ENCODE peak calls at places on chromosomes 2 and 18, in seven cellular contexts. Z is tibial nerve, R is spleen, D is H1, S is HepG2, L is GM12892, U is endothelial cell of umbilical vein. Y is an unnamed sample.

GRCh38 chr2:119531292-119531691 is 7.0 kb upstream of the SCTR start:
- DNase-seq in Z (no peak), R (no peak), D (no peak), S (peak), L (no peak), U (no peak), Y (no peak)

GRCh38 chr2:128236491-128237035 is 82.1 kb downstream of the HS6ST1 start:
- DNase-seq in Z (no peak), R (peak), D (no peak), S (no peak), L (no peak), U (no peak), Y (peak)

GRCh38 chr2:73008261-73009159 is 63.0 kb downstream of the SFXN5 start:
- DNase-seq in Z (no peak), R (no peak), D (peak), S (no peak), L (no peak), U (no peak), Y (no peak)

GRCh38 chr2:50398101-50398500 is 633.8 kb downstream of the NRXN1 start:
- DNase-seq in Z (no peak), R (no peak), D (no peak), S (no peak), L (no peak), U (no peak), Y (no peak)

GRCh38 chr2:101697124-101697793 is at the start of gene MAP4K4:
- DNase-seq in Z (peak), R (peak), D (peak), S (peak), L (peak), U (peak), Y (peak)

GRCh38 chr18:13993730-13994129 is 78.4 kb upstream of the MC2R start:
- DNase-seq in Z (no peak), R (no peak), D (no peak), S (no peak), L (no peak), U (no peak), Y (no peak)

GRCh38 chr2:178101321-178102079 is 10.7 kb upstream of the RBM45 start:
- DNase-seq in Z (no peak), R (no peak), D (no peak), S (no peak), L (no peak), U (no peak), Y (no peak)

GRCh38 chr2:206086683-206087350 is 843 bp upstream of the INO80D start:
- DNase-seq in Z (no peak), R (no peak), D (no peak), S (peak), L (no peak), U (peak), Y (no peak)

GRCh38 chr2:240149943-240150784 is 9.7 kb upstream of the OTOS start:
- DNase-seq in Z (no peak), R (no peak), D (peak), S (peak), L (peak), U (peak), Y (peak)

GRCh38 chr2:105118960-105119359 is 81.1 kb downstream of the MRPS9 start:
- DNase-seq in Z (no peak), R (peak), D (peak), S (no peak), L (no peak), U (peak), Y (no peak)

GRCh38 chr2:217756375-217757107 is 246.3 kb downstream of the TNS1 start:
- DNase-seq in Z (peak), R (peak), D (peak), S (peak), L (peak), U (peak), Y (peak)

GRCh38 chr2:109185801-109186570 is 57.0 kb downstream of the SH3RF3 start:
- DNase-seq in Z (no peak), R (no peak), D (no peak), S (no peak), L (no peak), U (peak), Y (no peak)

GRCh38 chr18:31680836-31681568 is 3.4 kb downstream of the B4GALT6 start:
- DNase-seq in Z (no peak), R (no peak), D (no peak), S (no peak), L (no peak), U (peak), Y (no peak)

GRCh38 chr2:32716598-32716997 is 88.7 kb downstream of the TTC27 start:
- DNase-seq in Z (no peak), R (no peak), D (no peak), S (peak), L (no peak), U (no peak), Y (no peak)

GRCh38 chr2:158443613-158444012 is 12.9 kb downstream of the CCDC148 start:
- DNase-seq in Z (no peak), R (no peak), D (no peak), S (no peak), L (no peak), U (no peak), Y (no peak)

GRCh38 chr2:29606105-29606871 is 315.1 kb downstream of the ALK start:
- DNase-seq in Z (no peak), R (no peak), D (no peak), S (no peak), L (no peak), U (no peak), Y (peak)

GRCh38 chr2:168961450-168962229 is 60.5 kb downstream of the G6PC2 start:
- DNase-seq in Z (no peak), R (no peak), D (no peak), S (peak), L (peak), U (peak), Y (peak)

GRCh38 chr2:31563273-31563839 is 17.4 kb downstream of the SRD5A2 start:
- DNase-seq in Z (no peak), R (no peak), D (no peak), S (no peak), L (no peak), U (no peak), Y (no peak)

GRCh38 chr18:45109271-45109670 is 428.6 kb downstream of the SETBP1 start:
- DNase-seq in Z (no peak), R (no peak), D (no peak), S (no peak), L (no peak), U (no peak), Y (no peak)

GRCh38 chr2:203002054-203002821 is 12.4 kb upstream of the NBEAL1 start:
- DNase-seq in Z (no peak), R (no peak), D (no peak), S (no peak), L (no peak), U (no peak), Y (no peak)

GRCh38 chr18:60538891-60539290 is 166.3 kb upstream of the MC4R start:
- DNase-seq in Z (no peak), R (no peak), D (no peak), S (no peak), L (no peak), U (no peak), Y (no peak)

GRCh38 chr2:33380661-33381183 is 95.7 kb upstream of the RASGRP3 start:
- DNase-seq in Z (no peak), R (no peak), D (no peak), S (no peak), L (no peak), U (peak), Y (no peak)

GRCh38 chr2:55843096-55843991 is 80.2 kb downstream of the EFEMP1 start:
- DNase-seq in Z (no peak), R (no peak), D (no peak), S (peak), L (no peak), U (peak), Y (no peak)

GRCh38 chr2:113219889-113220641 is 46.3 kb downstream of the PSD4 start:
- DNase-seq in Z (peak), R (no peak), D (no peak), S (peak), L (no peak), U (no peak), Y (peak)
- TF ChIP-seq POLR2A in Z (peak), R (no peak), D (no peak), S (peak), L (no peak), U (no peak), Y (peak)

GRCh38 chr2:190970872-190971506 is 43.0 kb downstream of the STAT1 start:
- DNase-seq in Z (no peak), R (no peak), D (no peak), S (no peak), L (no peak), U (peak), Y (no peak)
- TF ChIP-seq POLR2A in Z (no peak), R (no peak), D (no peak), S (no peak), L (peak), U (peak), Y (no peak)

GRCh38 chr2:176105078-176105726 is 1.9 kb upstream of the HOXD11 start:
- DNase-seq in Z (no peak), R (no peak), D (peak), S (no peak), L (no peak), U (no peak), Y (peak)
- TF ChIP-seq POLR2A in Z (no peak), R (no peak), D (no peak), S (no peak), L (no peak), U (no peak), Y (peak)

GRCh38 chr2:179263460-179264237 is 983 bp downstream of the SESTD1 start:
- DNase-seq in Z (no peak), R (peak), D (peak), S (peak), L (peak), U (peak), Y (peak)

GRCh38 chr2:179265082-179265575 is 497 bp upstream of the SESTD1 start:
- DNase-seq in Z (no peak), R (no peak), D (no peak), S (no peak), L (no peak), U (peak), Y (no peak)

GRCh38 chr2:179266271-179266670 is 1.6 kb upstream of the SESTD1 start:
- DNase-seq in Z (no peak), R (no peak), D (no peak), S (no peak), L (no peak), U (no peak), Y (no peak)

GRCh38 chr2:179263015-179263414 is 1.6 kb downstream of the SESTD1 start:
- DNase-seq in Z (no peak), R (no peak), D (no peak), S (peak), L (no peak), U (peak), Y (no peak)

DNA sequence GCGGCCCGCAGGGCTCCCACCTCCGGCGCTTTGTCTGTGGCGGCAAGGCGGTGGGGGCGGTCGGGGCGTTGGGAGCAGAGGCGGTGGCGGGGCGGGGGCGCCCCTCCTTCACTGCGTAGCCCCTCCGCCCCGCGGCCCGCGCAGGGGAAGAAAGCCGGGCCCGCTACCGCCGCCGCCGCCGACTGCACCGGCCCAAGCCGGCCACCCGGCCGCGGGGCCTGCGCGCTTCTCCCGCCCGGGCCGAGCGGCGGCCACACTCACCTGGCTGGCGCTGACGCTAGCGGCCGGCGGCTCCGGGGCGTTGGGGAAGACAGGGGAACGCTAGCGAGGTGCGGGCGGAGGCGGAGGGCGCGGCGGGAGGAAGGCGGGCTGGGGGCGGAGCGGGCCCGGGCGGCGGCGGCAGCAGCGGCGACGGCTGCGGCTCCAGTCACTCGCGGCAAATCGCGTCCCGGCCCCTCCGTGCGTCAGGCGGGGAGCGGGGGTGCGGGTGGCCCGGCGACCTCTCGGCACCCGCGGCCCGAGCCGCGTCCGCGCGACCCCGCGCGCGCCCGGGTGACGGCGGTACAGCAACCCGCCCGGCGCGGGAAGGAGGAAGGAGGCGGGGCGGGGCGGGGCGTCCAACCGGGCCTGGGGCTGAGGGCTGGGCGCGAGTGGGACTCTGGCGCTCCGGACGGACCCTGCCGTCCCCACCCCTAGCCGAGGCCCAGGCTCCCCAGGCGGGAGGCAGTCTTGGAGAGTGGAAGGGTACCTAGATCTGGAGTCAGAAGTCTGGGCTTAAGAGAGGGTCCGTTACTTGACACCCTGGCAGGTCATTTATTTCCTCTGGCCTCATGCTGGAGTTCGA is at the start of gene SESTD1:
- DNase-seq in Z (peak), R (peak), D (peak), S (peak), L (peak), U (peak), Y (peak)
- TF ChIP-seq POLR2A in Z (peak), R (no peak), D (peak), S (no peak), L (no peak), U (peak), Y (peak)

GRCh38 chr2:20596193-20596972 is 54.5 kb downstream of the HS1BP3 start:
- DNase-seq in Z (peak), R (peak), D (no peak), S (no peak), L (no peak), U (no peak), Y (no peak)

GRCh38 chr2:20594048-20594750 is 56.7 kb downstream of the HS1BP3 start:
- DNase-seq in Z (peak), R (peak), D (no peak), S (no peak), L (no peak), U (no peak), Y (no peak)

GRCh38 chr2:20594957-20595356 is 55.9 kb downstream of the HS1BP3 start:
- DNase-seq in Z (no peak), R (peak), D (no peak), S (no peak), L (no peak), U (no peak), Y (no peak)

GRCh38 chr2:20596973-20597867 is 53.7 kb downstream of the HS1BP3 start:
- DNase-seq in Z (peak), R (peak), D (no peak), S (peak), L (no peak), U (peak), Y (no peak)

DNA sequence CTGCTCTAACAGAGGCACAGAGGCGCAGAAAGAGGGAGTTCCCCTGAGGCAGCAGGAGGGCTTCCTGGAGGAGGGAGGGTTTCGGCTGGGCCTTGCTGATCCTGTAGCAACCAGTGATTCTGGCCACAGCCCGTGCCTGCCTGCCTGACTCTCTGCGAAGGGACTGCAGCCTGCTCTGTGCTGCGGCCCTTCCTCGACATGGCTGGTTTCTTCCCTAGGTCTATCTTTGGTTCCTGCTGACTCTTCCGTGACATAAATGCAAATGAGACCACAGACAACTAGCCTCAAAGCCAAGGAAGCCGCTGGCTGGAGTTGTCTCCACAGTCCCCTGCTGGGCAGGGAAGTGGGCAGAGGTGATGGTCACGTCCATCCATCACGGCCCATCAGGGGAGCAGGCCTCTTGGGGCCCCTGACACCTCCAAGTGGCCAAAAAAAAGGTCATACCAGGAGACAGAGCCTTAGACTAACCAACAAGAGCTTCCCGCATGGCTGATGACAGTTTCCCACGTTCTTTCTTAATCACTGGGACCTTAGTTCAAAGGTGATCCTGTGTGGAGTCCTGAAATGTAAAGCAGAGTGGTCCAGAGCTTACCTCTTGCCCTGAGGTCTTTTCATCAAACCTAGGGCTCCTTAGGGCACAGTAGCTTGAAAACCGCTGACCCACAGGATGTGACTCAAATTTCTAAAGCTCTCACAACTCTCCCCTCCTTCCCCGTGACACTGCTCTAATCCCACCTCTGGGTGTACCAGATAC is 55.3 kb downstream of the HS1BP3 start:
- DNase-seq in Z (peak), R (peak), D (no peak), S (peak), L (peak), U (peak), Y (peak)
- TF ChIP-seq POLR2A in Z (peak), R (no peak), D (no peak), S (peak), L (peak), U (peak), Y (no peak)

DNA sequence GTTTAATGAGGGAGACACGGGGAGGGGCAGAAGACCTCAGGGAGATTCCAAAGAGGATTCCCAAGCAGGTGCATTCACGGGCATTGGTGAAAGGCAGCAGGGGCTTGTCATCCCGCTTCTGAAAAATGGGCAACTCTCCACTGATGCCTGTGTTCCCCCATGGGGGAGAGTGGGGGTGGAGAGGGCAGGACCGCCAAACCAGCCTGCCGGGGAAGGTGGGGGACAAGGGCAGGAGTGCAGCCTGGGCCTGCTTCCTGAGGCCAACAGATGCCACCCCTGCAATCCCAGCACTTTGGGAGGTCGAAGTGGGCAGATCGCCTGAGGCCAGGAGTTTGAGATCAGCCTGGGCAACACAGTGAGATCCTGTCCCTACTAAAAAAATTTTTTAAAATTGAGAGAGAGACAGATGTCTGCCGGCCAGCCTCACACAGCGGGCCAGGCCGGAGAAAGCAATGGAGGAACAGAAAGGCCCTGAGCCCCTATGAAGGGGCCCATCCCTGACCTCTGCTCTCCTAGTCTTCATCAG is 44.8 kb upstream of the UBE2F start:
- DNase-seq in Z (no peak), R (peak), D (no peak), S (no peak), L (no peak), U (no peak), Y (no peak)
- TF ChIP-seq POLR2A in Z (no peak), R (no peak), D (no peak), S (no peak), L (no peak), U (no peak), Y (no peak)

DNA sequence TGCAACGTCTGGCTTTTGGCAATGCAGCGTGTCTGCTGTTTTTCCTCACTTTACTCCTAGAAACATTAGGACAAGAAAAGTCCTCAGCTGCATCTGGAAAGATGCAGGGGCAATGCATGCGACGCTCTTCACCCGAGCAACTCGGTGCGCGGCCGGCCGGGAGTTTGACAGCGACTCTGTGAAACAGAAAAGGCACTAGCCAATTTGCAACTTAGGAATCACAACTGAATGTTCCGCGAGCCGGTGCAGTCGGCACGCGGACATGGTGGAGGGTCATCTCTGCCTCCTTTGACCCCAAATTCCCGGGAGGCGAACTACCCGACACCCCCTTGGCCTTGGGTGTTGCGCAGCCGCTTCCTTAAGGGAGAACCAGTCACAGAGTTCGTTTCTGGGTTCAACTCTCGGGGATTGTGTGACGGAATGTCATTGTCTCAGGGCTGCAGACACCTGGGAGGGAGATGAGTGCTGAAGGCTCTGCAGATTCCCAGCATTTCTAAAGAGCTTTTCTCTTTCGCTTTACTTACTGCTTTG is 9.8 kb downstream of the NR4A2 start:
- DNase-seq in Z (no peak), R (no peak), D (peak), S (no peak), L (no peak), U (no peak), Y (no peak)
- TF ChIP-seq POLR2A in Z (no peak), R (no peak), D (no peak), S (no peak), L (no peak), U (no peak), Y (no peak)

GRCh38 chr2:233210843-233211600 is 40.5 kb upstream of the ATG16L1 start:
- DNase-seq in Z (peak), R (peak), D (no peak), S (no peak), L (no peak), U (peak), Y (peak)

GRCh38 chr2:233204286-233204936 is 47.1 kb upstream of the ATG16L1 start:
- DNase-seq in Z (no peak), R (no peak), D (no peak), S (no peak), L (no peak), U (no peak), Y (no peak)

GRCh38 chr2:233209978-233210680 is 41.3 kb upstream of the ATG16L1 start:
- DNase-seq in Z (no peak), R (peak), D (no peak), S (no peak), L (no peak), U (no peak), Y (peak)

GRCh38 chr2:233209117-233209977 is 42.1 kb upstream of the ATG16L1 start:
- DNase-seq in Z (no peak), R (peak), D (no peak), S (peak), L (no peak), U (peak), Y (peak)

DNA sequence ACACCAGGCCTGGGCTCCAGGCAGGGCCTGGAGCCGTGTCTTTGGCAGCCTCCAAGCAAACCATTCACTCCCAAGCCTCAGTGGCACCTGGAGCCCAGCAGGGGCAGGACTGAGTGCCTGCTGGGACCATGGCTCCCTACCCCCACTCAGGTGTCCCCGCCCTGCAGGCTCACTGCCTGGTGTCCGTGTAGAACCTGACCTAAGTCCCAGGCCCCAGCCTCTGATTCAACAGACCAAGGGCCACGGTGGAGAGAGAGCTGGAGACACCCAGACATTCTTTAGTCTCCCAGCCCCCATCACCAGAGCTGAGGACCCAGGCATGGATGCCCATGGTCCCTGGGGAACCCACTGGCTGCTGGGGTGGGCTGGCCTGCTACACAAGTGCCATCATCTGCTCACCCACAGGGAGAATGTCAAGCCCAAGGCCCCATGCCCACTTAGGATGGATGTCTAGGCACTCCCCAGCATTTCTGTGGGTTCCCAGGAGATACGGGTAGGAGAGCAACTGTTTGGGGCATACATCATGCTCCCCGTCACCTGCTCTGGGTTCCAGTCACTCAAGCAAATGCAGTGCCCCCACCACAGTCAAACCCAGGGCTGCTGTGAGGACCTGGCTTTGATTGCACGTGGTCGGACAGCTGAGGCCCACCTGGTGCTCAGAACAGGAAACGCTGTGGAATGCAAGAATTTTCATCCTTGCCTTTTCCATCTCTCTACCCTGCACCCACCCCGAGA is 42.9 kb upstream of the ATG16L1 start:
- DNase-seq in Z (no peak), R (peak), D (no peak), S (peak), L (no peak), U (no peak), Y (peak)
- TF ChIP-seq POLR2A in Z (no peak), R (no peak), D (no peak), S (no peak), L (peak), U (no peak), Y (no peak)